ENCODE peak calls at places on chromosome 1, in six cellular contexts. J is left ventricle myocardium inferior, L is A549, Y is MM.1S, C is right cardiac atrium, P is spleen. T is an unnamed sample.

GRCh38 chr1:73820843-73821242 is 377.1 kb downstream of the LRRIQ3 start:
- DNase-seq in J (no peak), L (no peak), Y (no peak), C (no peak), P (no peak), T (no peak)

GRCh38 chr1:235107368-235108184 is 21.1 kb downstream of the TOMM20 start:
- DNase-seq in J (no peak), L (no peak), Y (no peak), C (no peak), P (no peak), T (no peak)

GRCh38 chr1:103576065-103576464 is 4.7 kb downstream of the AMY2B start:
- DNase-seq in J (no peak), L (no peak), Y (peak; percentile 20), C (no peak), P (no peak), T (no peak)

GRCh38 chr1:180248731-180249681 is 18.9 kb downstream of the LHX4 start:
- DNase-seq in J (no peak), L (no peak), Y (no peak), C (peak; percentile 56), P (peak; percentile 64), T (no peak)

GRCh38 chr1:22536506-22536905 is 26.8 kb upstream of the EPHA8 start:
- DNase-seq in J (no peak), L (no peak), Y (no peak), C (no peak), P (no peak), T (no peak)

GRCh38 chr1:243542726-243543415 is 287.0 kb downstream of the SDCCAG8 start:
- DNase-seq in J (no peak), L (peak; percentile 11), Y (no peak), C (no peak), P (no peak), T (peak; percentile 18)

GRCh38 chr1:182615468-182616129 is 11.4 kb upstream of the RGS16 start:
- DNase-seq in J (peak; percentile 48), L (no peak), Y (no peak), C (peak; percentile 92), P (no peak), T (peak; percentile 11)

GRCh38 chr1:9867408-9868243 is 42.4 kb downstream of the CTNNBIP1 start:
- DNase-seq in J (peak; percentile 76), L (peak; percentile 57), Y (peak; percentile 76), C (peak; percentile 93), P (peak; percentile 96), T (peak; percentile 76)

GRCh38 chr1:87968259-87968955 is 639.7 kb downstream of the LMO4 start:
- DNase-seq in J (peak; percentile 41), L (no peak), Y (no peak), C (peak; percentile 80), P (no peak), T (no peak)

GRCh38 chr1:37622131-37622530 is 12.6 kb downstream of the RSPO1 start:
- DNase-seq in J (no peak), L (peak; percentile 15), Y (no peak), C (no peak), P (no peak), T (no peak)

GRCh38 chr1:247281001-247281574 is 25.2 kb downstream of the VN1R5 start:
- DNase-seq in J (no peak), L (no peak), Y (no peak), C (no peak), P (no peak), T (no peak)

GRCh38 chr1:185541861-185542260 is 192.3 kb upstream of the HMCN1 start:
- DNase-seq in J (no peak), L (no peak), Y (no peak), C (no peak), P (no peak), T (no peak)

GRCh38 chr1:70896224-70896623 is 151.4 kb downstream of the PTGER3 start:
- DNase-seq in J (no peak), L (no peak), Y (no peak), C (no peak), P (no peak), T (peak; percentile 3)

GRCh38 chr1:21559788-21560567 is 50.8 kb downstream of the ALPL start:
- DNase-seq in J (no peak), L (no peak), Y (no peak), C (peak; percentile 4), P (no peak), T (no peak)

GRCh38 chr1:2290171-2290578 is 62.1 kb downstream of the SKI start:
- DNase-seq in J (no peak), L (no peak), Y (no peak), C (peak; percentile 52), P (no peak), T (no peak)

GRCh38 chr1:246176126-246177024 is 330.7 kb downstream of the SMYD3 start:
- DNase-seq in J (no peak), L (no peak), Y (no peak), C (no peak), P (no peak), T (peak; percentile 48)

GRCh38 chr1:12447849-12448312 is 170.1 kb downstream of the DHRS3 start:
- DNase-seq in J (no peak), L (no peak), Y (no peak), C (no peak), P (no peak), T (no peak)

GRCh38 chr1:66542811-66543767 is 9.1 kb downstream of the SGIP1 start:
- DNase-seq in J (peak; percentile 72), L (peak; percentile 17), Y (no peak), C (peak; percentile 75), P (no peak), T (peak; percentile 31)

GRCh38 chr1:243793298-243793697 is 56.7 kb downstream of the AKT3 start:
- DNase-seq in J (no peak), L (no peak), Y (peak; percentile 30), C (no peak), P (no peak), T (no peak)

GRCh38 chr1:209899948-209900347 is 38.1 kb upstream of the SYT14 start:
- DNase-seq in J (no peak), L (peak; percentile 31), Y (peak; percentile 29), C (no peak), P (no peak), T (no peak)

GRCh38 chr1:23634840-23635642 is 56.6 kb upstream of the RPL11 start:
- DNase-seq in J (peak; percentile 42), L (peak; percentile 77), Y (peak; percentile 70), C (peak; percentile 87), P (no peak), T (peak; percentile 66)

GRCh38 chr1:204092632-204093420 is 19.9 kb downstream of the SOX13 start:
- DNase-seq in J (no peak), L (no peak), Y (no peak), C (no peak), P (no peak), T (no peak)

GRCh38 chr1:160206421-160207117 is 1.4 kb downstream of the PEA15 start:
- DNase-seq in J (no peak), L (peak; percentile 50), Y (no peak), C (no peak), P (no peak), T (peak; percentile 59)

GRCh38 chr1:50023292-50024159 is at the start of gene AGBL4:
- DNase-seq in J (peak; percentile 55), L (peak; percentile 16), Y (no peak), C (peak; percentile 90), P (peak; percentile 81), T (peak; percentile 46)

GRCh38 chr1:168894397-168894796 is 165.4 kb upstream of the DPT start:
- DNase-seq in J (no peak), L (no peak), Y (no peak), C (no peak), P (no peak), T (no peak)

GRCh38 chr1:38123356-38123755 is 76.8 kb upstream of the POU3F1 start:
- DNase-seq in J (no peak), L (peak; percentile 16), Y (no peak), C (no peak), P (no peak), T (peak; percentile 89)

GRCh38 chr1:32549601-32550000 is 10.4 kb downstream of the ZBTB8A start:
- DNase-seq in J (no peak), L (no peak), Y (no peak), C (no peak), P (no peak), T (no peak)

GRCh38 chr1:24283326-24284155 is 35.6 kb upstream of the GRHL3 start:
- DNase-seq in J (no peak), L (peak; percentile 89), Y (no peak), C (no peak), P (no peak), T (peak; percentile 94)

GRCh38 chr1:218377143-218377660 is 32.1 kb downstream of the TGFB2 start:
- DNase-seq in J (no peak), L (peak; percentile 93), Y (peak; percentile 86), C (no peak), P (no peak), T (peak; percentile 93)

GRCh38 chr1:34358636-34359035 is 181.9 kb downstream of the C1orf94 start:
- DNase-seq in J (no peak), L (no peak), Y (no peak), C (no peak), P (no peak), T (no peak)

GRCh38 chr1:226816585-226816984 is 53.8 kb upstream of the PSEN2 start:
- DNase-seq in J (no peak), L (peak; percentile 25), Y (no peak), C (no peak), P (no peak), T (peak; percentile 33)

GRCh38 chr1:149942207-149942606 is 5.5 kb upstream of the MTMR11 start:
- DNase-seq in J (no peak), L (peak; percentile 58), Y (no peak), C (peak; percentile 60), P (no peak), T (peak; percentile 61)

GRCh38 chr1:241068359-241068758 is 288.6 kb downstream of the RGS7 start:
- DNase-seq in J (no peak), L (no peak), Y (no peak), C (no peak), P (no peak), T (no peak)

GRCh38 chr1:17258758-17259130 is 9.8 kb downstream of the PADI3 start:
- DNase-seq in J (no peak), L (no peak), Y (no peak), C (no peak), P (no peak), T (peak; percentile 51)

GRCh38 chr1:87074001-87074795 is 159.8 kb downstream of the HS2ST1 start:
- DNase-seq in J (no peak), L (no peak), Y (no peak), C (no peak), P (no peak), T (no peak)

GRCh38 chr1:78088486-78088885 is 42.7 kb downstream of the GIPC2 start:
- DNase-seq in J (no peak), L (no peak), Y (no peak), C (no peak), P (no peak), T (no peak)
- H3K4me3 ChIP-seq in J (no peak overlapping the region), L (no peak overlapping the region), Y (no peak overlapping the region), C (no peak overlapping the region), P (no peak overlapping the region), T (no peak overlapping the region)

GRCh38 chr1:232856556-232856955 is 51.3 kb downstream of the MAP10 start:
- DNase-seq in J (no peak), L (no peak), Y (no peak), C (no peak), P (no peak), T (no peak)
- H3K4me3 ChIP-seq in J (no peak overlapping the region), L (no peak overlapping the region), Y (no peak overlapping the region), C (no peak overlapping the region), P (no peak overlapping the region), T (no peak overlapping the region)

GRCh38 chr1:52633291-52633754 is 355 bp downstream of the SHISAL2A start:
- DNase-seq in J (no peak), L (no peak), Y (no peak), C (peak; percentile 59), P (peak; percentile 90), T (no peak)
- H3K4me3 ChIP-seq in J (peak overlapping the region; percentile 62), L (peak overlapping the region; percentile 45), Y (no peak overlapping the region), C (peak overlapping the region; percentile 39), P (peak overlapping the region; percentile 31), T (no peak overlapping the region)

GRCh38 chr1:7727816-7728477 is 43.1 kb upstream of the VAMP3 start:
- DNase-seq in J (no peak), L (no peak), Y (no peak), C (no peak), P (no peak), T (no peak)
- H3K4me3 ChIP-seq in J (no peak overlapping the region), L (no peak overlapping the region), Y (no peak overlapping the region), C (no peak overlapping the region), P (no peak overlapping the region), T (no peak overlapping the region)